ENCODE peak calls at places on chromosomes 11 and 22, in eight cellular contexts. One of them, this sample, is unnamed.
A peak's percentile ranks its signal among the peaks of the same experiment; 100 is the strongest.

GRCh38 chr11:34495239-34495723 is 18.3 kb downstream of the ELF5 start:
- DNase-seq in A549: no peak
- DNase-seq in HCT116: peak; percentile 86
- DNase-seq in GM12878: no peak
- DNase-seq in K562: no peak
- DNase-seq in H1: no peak
- DNase-seq in HepG2: no peak
- DNase-seq in SK-N-SH: no peak
- DNase-seq in this sample: no peak

GRCh38 chr11:113137735-113138529 is 176.5 kb upstream of the TTC12 start:
- DNase-seq in A549: no peak
- DNase-seq in HCT116: no peak
- DNase-seq in GM12878: no peak
- DNase-seq in K562: no peak
- DNase-seq in H1: no peak
- DNase-seq in HepG2: no peak
- DNase-seq in SK-N-SH: peak; percentile 56
- DNase-seq in this sample: no peak

GRCh38 chr11:111449696-111450479 is 62.3 kb downstream of the BTG4 start:
- DNase-seq in A549: no peak
- DNase-seq in HCT116: no peak
- DNase-seq in GM12878: no peak
- DNase-seq in K562: no peak
- DNase-seq in H1: no peak
- DNase-seq in HepG2: no peak
- DNase-seq in SK-N-SH: peak; percentile 3
- DNase-seq in this sample: no peak

GRCh38 chr11:1619449-1619848 is 2.5 kb downstream of the KRTAP5-4 start:
- DNase-seq in A549: no peak
- DNase-seq in HCT116: no peak
- DNase-seq in GM12878: no peak
- DNase-seq in K562: peak; percentile 36
- DNase-seq in H1: no peak
- DNase-seq in HepG2: no peak
- DNase-seq in SK-N-SH: no peak
- DNase-seq in this sample: peak; percentile 19

GRCh38 chr11:76626921-76627391 is 43.6 kb downstream of the LRRC32 start:
- DNase-seq in A549: no peak
- DNase-seq in HCT116: no peak
- DNase-seq in GM12878: peak; percentile 88
- DNase-seq in K562: no peak
- DNase-seq in H1: no peak
- DNase-seq in HepG2: no peak
- DNase-seq in SK-N-SH: no peak
- DNase-seq in this sample: peak; percentile 96

GRCh38 chr11:74870485-74870884 is 78.4 kb downstream of the XRRA1 start:
- DNase-seq in A549: peak; percentile 74
- DNase-seq in HCT116: peak; percentile 10
- DNase-seq in GM12878: no peak
- DNase-seq in K562: peak; percentile 59
- DNase-seq in H1: no peak
- DNase-seq in HepG2: peak; percentile 60
- DNase-seq in SK-N-SH: peak; percentile 18
- DNase-seq in this sample: peak; percentile 62

GRCh38 chr11:67563354-67564114 is 20.1 kb upstream of the GSTP1 start:
- DNase-seq in A549: peak; percentile 94
- DNase-seq in HCT116: peak; percentile 76
- DNase-seq in GM12878: no peak
- DNase-seq in K562: no peak
- DNase-seq in H1: no peak
- DNase-seq in HepG2: no peak
- DNase-seq in SK-N-SH: no peak
- DNase-seq in this sample: no peak

GRCh38 chr11:73866586-73866996 is 10.1 kb downstream of the COA4 start:
- DNase-seq in A549: peak; percentile 65
- DNase-seq in HCT116: peak; percentile 12
- DNase-seq in GM12878: no peak
- DNase-seq in K562: no peak
- DNase-seq in H1: no peak
- DNase-seq in HepG2: peak; percentile 52
- DNase-seq in SK-N-SH: peak; percentile 58
- DNase-seq in this sample: no peak

GRCh38 chr11:115279831-115280761 is 224.1 kb downstream of the CADM1 start:
- DNase-seq in A549: no peak
- DNase-seq in HCT116: no peak
- DNase-seq in GM12878: no peak
- DNase-seq in K562: no peak
- DNase-seq in H1: no peak
- DNase-seq in HepG2: peak; percentile 87
- DNase-seq in SK-N-SH: no peak
- DNase-seq in this sample: no peak

GRCh38 chr11:8587915-8588314 is 6.1 kb downstream of the STK33 start:
- DNase-seq in A549: no peak
- DNase-seq in HCT116: no peak
- DNase-seq in GM12878: no peak
- DNase-seq in K562: no peak
- DNase-seq in H1: no peak
- DNase-seq in HepG2: no peak
- DNase-seq in SK-N-SH: no peak
- DNase-seq in this sample: no peak

GRCh38 chr11:93089474-93090102 is 108.2 kb downstream of the SLC36A4 start:
- DNase-seq in A549: peak; percentile 43
- DNase-seq in HCT116: peak; percentile 52
- DNase-seq in GM12878: no peak
- DNase-seq in K562: peak; percentile 8
- DNase-seq in H1: no peak
- DNase-seq in HepG2: peak; percentile 17
- DNase-seq in SK-N-SH: no peak
- DNase-seq in this sample: peak; percentile 69

GRCh38 chr11:131923309-131923708 is 552.9 kb downstream of the NTM start:
- DNase-seq in A549: no peak
- DNase-seq in HCT116: no peak
- DNase-seq in GM12878: no peak
- DNase-seq in K562: no peak
- DNase-seq in H1: no peak
- DNase-seq in HepG2: no peak
- DNase-seq in SK-N-SH: no peak
- DNase-seq in this sample: no peak

GRCh38 chr11:131924001-131924400 is 553.6 kb downstream of the NTM start:
- DNase-seq in A549: no peak
- DNase-seq in HCT116: no peak
- DNase-seq in GM12878: peak; percentile 16
- DNase-seq in K562: no peak
- DNase-seq in H1: no peak
- DNase-seq in HepG2: no peak
- DNase-seq in SK-N-SH: no peak
- DNase-seq in this sample: no peak

GRCh38 chr11:131924446-131925240 is 554.2 kb downstream of the NTM start:
- DNase-seq in A549: no peak
- DNase-seq in HCT116: no peak
- DNase-seq in GM12878: no peak
- DNase-seq in K562: no peak
- DNase-seq in H1: no peak
- DNase-seq in HepG2: no peak
- DNase-seq in SK-N-SH: no peak
- DNase-seq in this sample: no peak

GRCh38 chr11:131928992-131929391 is 558.6 kb downstream of the NTM start:
- DNase-seq in A549: no peak
- DNase-seq in HCT116: no peak
- DNase-seq in GM12878: no peak
- DNase-seq in K562: no peak
- DNase-seq in H1: peak; percentile 55
- DNase-seq in HepG2: no peak
- DNase-seq in SK-N-SH: no peak
- DNase-seq in this sample: peak; percentile 79

DNA sequence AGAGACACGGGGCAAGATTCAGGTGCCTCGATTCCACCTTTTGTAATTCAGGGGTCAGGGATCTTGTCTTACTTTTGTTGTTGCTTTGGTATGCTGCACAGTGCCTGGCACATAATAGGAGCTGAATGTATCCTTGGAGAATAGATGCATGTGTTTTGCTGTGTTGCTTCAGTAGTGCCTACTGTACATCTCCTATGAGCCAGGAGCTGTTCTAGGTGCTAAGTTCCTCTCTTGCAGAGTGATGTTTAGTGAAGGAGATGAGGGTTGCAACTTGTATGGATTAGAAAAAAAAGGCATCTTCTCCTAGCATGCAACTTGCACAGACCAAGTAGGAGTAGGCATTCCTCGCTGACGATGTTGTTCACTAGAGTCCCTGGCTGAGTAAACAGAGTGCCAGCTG is 555.4 kb downstream of the NTM start:
- DNase-seq in A549: no peak
- DNase-seq in HCT116: no peak
- DNase-seq in GM12878: no peak
- DNase-seq in K562: no peak
- DNase-seq in H1: no peak
- DNase-seq in HepG2: no peak
- DNase-seq in SK-N-SH: no peak
- DNase-seq in this sample: no peak
- TF ChIP-seq MAX in A549: no peak
- TF ChIP-seq MAX in HCT116: no peak
- TF ChIP-seq MAX in GM12878: no peak
- TF ChIP-seq MAX in K562: no peak
- TF ChIP-seq MAX in H1: no peak
- TF ChIP-seq MAX in HepG2: no peak
- TF ChIP-seq MAX in SK-N-SH: no peak
- TF ChIP-seq MAX in this sample: no peak

DNA sequence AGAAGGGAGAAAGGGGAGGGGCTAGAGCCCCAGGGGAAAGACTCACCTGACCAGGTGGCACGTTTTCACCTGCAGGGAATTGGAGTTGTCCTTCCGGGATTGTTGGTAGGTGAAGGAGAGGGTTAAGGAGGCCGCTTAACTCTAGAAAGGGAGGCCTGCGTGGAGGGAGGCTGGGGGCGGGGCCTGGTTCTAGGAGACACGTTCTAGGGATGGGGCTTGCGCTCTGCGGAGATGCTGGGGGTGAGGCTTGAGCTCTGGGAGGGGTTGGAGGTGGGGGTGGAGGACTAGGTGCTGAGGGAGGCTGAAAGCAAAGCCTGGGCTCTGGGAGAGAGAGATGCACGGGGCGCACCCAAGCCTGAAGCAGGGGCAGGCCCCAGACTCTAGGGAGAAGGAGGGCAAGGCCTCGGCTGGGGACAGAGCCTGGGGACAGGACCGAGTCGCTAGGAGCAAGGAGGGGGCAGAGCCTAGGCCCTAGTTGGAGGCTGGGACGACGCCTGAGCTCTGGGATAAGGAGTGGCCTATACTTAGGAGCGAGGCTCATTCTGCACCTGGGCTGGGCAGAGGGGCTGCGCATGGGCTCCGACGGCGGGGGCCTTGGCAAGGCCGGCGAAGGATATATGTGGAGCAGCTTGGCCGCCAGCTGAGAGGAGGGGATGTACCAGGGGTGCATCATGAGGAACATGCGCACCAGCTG is 2.4 kb downstream of the RASGRP2 start:
- DNase-seq in A549: no peak
- DNase-seq in HCT116: no peak
- DNase-seq in GM12878: no peak
- DNase-seq in K562: no peak
- DNase-seq in H1: peak; percentile 71
- DNase-seq in HepG2: no peak
- DNase-seq in SK-N-SH: no peak
- DNase-seq in this sample: no peak
- H3K4me3 ChIP-seq in A549: no peak overlapping the region
- H3K4me3 ChIP-seq in HCT116: no peak overlapping the region
- H3K4me3 ChIP-seq in GM12878: no peak overlapping the region
- H3K4me3 ChIP-seq in K562: no peak overlapping the region
- H3K4me3 ChIP-seq in H1: peak overlapping the region; percentile 46
- H3K4me3 ChIP-seq in HepG2: no peak overlapping the region
- H3K4me3 ChIP-seq in SK-N-SH: no peak overlapping the region
- H3K4me3 ChIP-seq in this sample: peak overlapping the region; percentile 91

GRCh38 chr22:48896766-48897637 is 930.7 kb downstream of the BRD1 start:
- DNase-seq in A549: no peak
- DNase-seq in HCT116: no peak
- DNase-seq in GM12878: no peak
- DNase-seq in K562: no peak
- DNase-seq in H1: no peak
- DNase-seq in HepG2: no peak
- DNase-seq in SK-N-SH: no peak
- DNase-seq in this sample: peak; percentile 6
- TF ChIP-seq MAX in A549: no peak
- TF ChIP-seq MAX in HCT116: no peak
- TF ChIP-seq MAX in GM12878: no peak
- TF ChIP-seq MAX in K562: no peak
- TF ChIP-seq MAX in H1: no peak
- TF ChIP-seq MAX in HepG2: no peak
- TF ChIP-seq MAX in SK-N-SH: no peak
- TF ChIP-seq MAX in this sample: no peak

DNA sequence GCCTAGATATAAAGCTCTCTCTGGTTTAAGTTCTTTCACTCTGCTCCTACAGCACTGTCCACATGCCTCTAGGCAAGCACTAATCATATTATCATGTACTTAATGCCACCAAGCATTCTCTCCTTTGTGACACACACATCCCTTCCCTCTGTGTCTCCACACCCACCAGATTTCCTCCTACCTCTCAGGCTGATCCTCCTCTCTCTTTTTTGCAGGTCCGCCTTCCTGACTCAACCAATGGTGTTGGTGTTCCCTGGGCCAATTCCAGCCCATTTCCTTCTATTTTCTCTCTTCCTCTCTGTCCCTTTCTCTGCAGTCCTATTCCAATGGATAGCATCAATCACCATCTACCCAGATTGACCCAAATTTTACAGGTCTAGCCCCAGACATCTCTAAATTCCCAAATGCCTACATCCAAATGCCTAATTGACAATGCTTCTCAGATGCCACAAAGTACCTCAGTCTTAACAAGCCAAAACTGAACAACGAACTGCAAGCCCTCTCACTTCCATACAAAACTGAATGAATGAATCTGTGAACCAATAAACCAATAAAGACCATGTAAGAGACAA is 504 bp upstream of the ZNF215 start:
- DNase-seq in A549: no peak
- DNase-seq in HCT116: peak; percentile 54
- DNase-seq in GM12878: no peak
- DNase-seq in K562: peak; percentile 52
- DNase-seq in H1: no peak
- DNase-seq in HepG2: no peak
- DNase-seq in SK-N-SH: no peak
- DNase-seq in this sample: no peak
- H3K4me3 ChIP-seq in A549: peak overlapping the region; percentile 61
- H3K4me3 ChIP-seq in HCT116: peak overlapping the region; percentile 93
- H3K4me3 ChIP-seq in GM12878: peak overlapping the region; percentile 65
- H3K4me3 ChIP-seq in K562: peak overlapping the region; percentile 70
- H3K4me3 ChIP-seq in H1: peak overlapping the region; percentile 58
- H3K4me3 ChIP-seq in HepG2: no peak overlapping the region
- H3K4me3 ChIP-seq in SK-N-SH: peak overlapping the region; percentile 53
- H3K4me3 ChIP-seq in this sample: no peak overlapping the region

GRCh38 chr11:131481317-131481716 is 110.9 kb downstream of the NTM start:
- DNase-seq in A549: no peak
- DNase-seq in HCT116: no peak
- DNase-seq in GM12878: no peak
- DNase-seq in K562: no peak
- DNase-seq in H1: no peak
- DNase-seq in HepG2: no peak
- DNase-seq in SK-N-SH: no peak
- DNase-seq in this sample: peak; percentile 6
- TF ChIP-seq MAX in A549: no peak
- TF ChIP-seq MAX in HCT116: no peak
- TF ChIP-seq MAX in GM12878: no peak
- TF ChIP-seq MAX in K562: no peak
- TF ChIP-seq MAX in H1: no peak
- TF ChIP-seq MAX in HepG2: no peak
- TF ChIP-seq MAX in SK-N-SH: no peak
- TF ChIP-seq MAX in this sample: no peak

GRCh38 chr11:22340803-22341581 is 2.8 kb downstream of the SLC17A6 start:
- DNase-seq in A549: no peak
- DNase-seq in HCT116: no peak
- DNase-seq in GM12878: no peak
- DNase-seq in K562: no peak
- DNase-seq in H1: peak; percentile 77
- DNase-seq in HepG2: no peak
- DNase-seq in SK-N-SH: no peak
- DNase-seq in this sample: no peak
- H3K4me3 ChIP-seq in A549: no peak overlapping the region
- H3K4me3 ChIP-seq in HCT116: no peak overlapping the region
- H3K4me3 ChIP-seq in GM12878: no peak overlapping the region
- H3K4me3 ChIP-seq in K562: no peak overlapping the region
- H3K4me3 ChIP-seq in H1: peak overlapping the region; percentile 38
- H3K4me3 ChIP-seq in HepG2: no peak overlapping the region
- H3K4me3 ChIP-seq in SK-N-SH: no peak overlapping the region
- H3K4me3 ChIP-seq in this sample: no peak overlapping the region

This sample was measured in NB4.